ENCODE peak calls at places on chromosomes 5 and 9, in eight cellular contexts. H is effector memory CD4-positive, alpha-beta T cell; V is T-helper 1 cell; O is amniotic stem cell; S is transverse colon; Y is HS-5; M is neural progenitor cell; G is GM04503. E is an unnamed sample.

GRCh38 chr9:96478829-96479371 is 28.9 kb downstream of the HABP4 start:
- DNase-seq in H (no peak), V (no peak), O (no peak), S (no peak), Y (peak; percentile 57), M (no peak), G (no peak), E (no peak)

GRCh38 chr5:134594797-134595457 is 37.7 kb downstream of the SAR1B start:
- DNase-seq in H (no peak), V (no peak), O (no peak), S (no peak), Y (no peak), M (no peak), G (no peak), E (no peak)

GRCh38 chr5:23221838-23222237 is 285.6 kb upstream of the PRDM9 start:
- DNase-seq in H (no peak), V (no peak), O (no peak), S (no peak), Y (no peak), M (no peak), G (no peak), E (no peak)

GRCh38 chr5:71937906-71938698 is 169.2 kb upstream of the MAP1B start:
- DNase-seq in H (no peak), V (no peak), O (no peak), S (no peak), Y (no peak), M (no peak), G (no peak), E (no peak)

GRCh38 chr9:33249983-33250382 is 10.0 kb downstream of the SPINK4 start:
- DNase-seq in H (no peak), V (no peak), O (no peak), S (no peak), Y (no peak), M (no peak), G (no peak), E (no peak)

GRCh38 chr9:2815661-2816060 is 28.2 kb downstream of the PUM3 start:
- DNase-seq in H (no peak), V (no peak), O (no peak), S (no peak), Y (no peak), M (no peak), G (no peak), E (no peak)

GRCh38 chr5:56534102-56534501 is 281.2 kb upstream of the MAP3K1 start:
- DNase-seq in H (no peak), V (no peak), O (no peak), S (no peak), Y (no peak), M (no peak), G (no peak), E (no peak)

GRCh38 chr9:98176391-98177259 is 15.8 kb downstream of the CORO2A start:
- DNase-seq in H (no peak), V (no peak), O (no peak), S (no peak), Y (no peak), M (no peak), G (no peak), E (no peak)

GRCh38 chr9:35563791-35564197 is 41.3 kb upstream of the TESK1 start:
- DNase-seq in H (no peak), V (no peak), O (no peak), S (no peak), Y (no peak), M (peak; percentile 68), G (no peak), E (peak; percentile 67)

GRCh38 chr9:81002242-81002641 is 687.1 kb downstream of the TLE1 start:
- DNase-seq in H (no peak), V (no peak), O (no peak), S (no peak), Y (no peak), M (no peak), G (no peak), E (no peak)

GRCh38 chr5:41156739-41157138 is 56.6 kb downstream of the C6 start:
- DNase-seq in H (no peak), V (no peak), O (no peak), S (no peak), Y (peak; percentile 23), M (no peak), G (no peak), E (no peak)

GRCh38 chr9:137972988-137973470 is 95.4 kb downstream of the CACNA1B start:
- DNase-seq in H (no peak), V (no peak), O (no peak), S (no peak), Y (no peak), M (no peak), G (no peak), E (peak; percentile 23)

GRCh38 chr5:142095035-142095434 is 13.5 kb upstream of the NDFIP1 start:
- DNase-seq in H (peak; percentile 40), V (no peak), O (no peak), S (no peak), Y (no peak), M (no peak), G (no peak), E (no peak)

GRCh38 chr5:35904443-35905132 is 33.8 kb downstream of the CAPSL start:
- DNase-seq in H (no peak), V (no peak), O (no peak), S (no peak), Y (no peak), M (no peak), G (no peak), E (no peak)

GRCh38 chr5:176796411-176796810 is 13.9 kb upstream of the UNC5A start:
- DNase-seq in H (no peak), V (no peak), O (no peak), S (no peak), Y (no peak), M (no peak), G (no peak), E (no peak)

GRCh38 chr5:891117-891836 is 1.3 kb downstream of the BRD9 start:
- DNase-seq in H (no peak), V (no peak), O (no peak), S (peak; percentile 31), Y (no peak), M (peak; percentile 11), G (no peak), E (no peak)

GRCh38 chr5:179123491-179124328 is 63.5 kb downstream of the ZNF354C start:
- DNase-seq in H (no peak), V (no peak), O (no peak), S (no peak), Y (no peak), M (no peak), G (no peak), E (peak; percentile 13)

E was measured in H1.